ENCODE peak calls at places on chromosomes 13 and 19, in five cellular contexts. I, O, R, X and W are unnamed samples.

GRCh38 chr19:39310558-39311311 is 9.9 kb downstream of the LRFN1 start:
- DNase-seq in I (no peak), O (no peak), R (no peak), X (peak; percentile 7), W (peak; percentile 10)

GRCh38 chr13:41502676-41503075 is 45.3 kb downstream of the RGCC start:
- DNase-seq in O (no peak), I (no peak), X (no peak), R (no peak), W (no peak)

GRCh38 chr13:114282143-114282685 is 813 bp downstream of the UPF3A start:
- DNase-seq in O (peak; percentile 60), R (peak; percentile 35), X (no peak), I (no peak), W (peak; percentile 79)

GRCh38 chr19:50490991-50491472 is 14.4 kb upstream of the GARIN5A start:
- DNase-seq in O (no peak), X (no peak), I (peak; percentile 16), R (no peak), W (no peak)

GRCh38 chr13:51397262-51397933 is 55.4 kb downstream of the INTS6 start:
- DNase-seq in O (no peak), R (peak; percentile 17), I (peak; percentile 94), X (peak; percentile 96), W (peak; percentile 78)

GRCh38 chr19:44401108-44401786 is at the start of gene ZNF285:
- DNase-seq in I (peak; percentile 97), R (peak; percentile 87), O (peak; percentile 89), X (peak; percentile 97), W (peak; percentile 97)

GRCh38 chr19:5447700-5448311 is 7.4 kb upstream of the ZNRF4 start:
- DNase-seq in X (no peak), O (peak; percentile 8), I (peak; percentile 34), R (no peak), W (no peak)

GRCh38 chr19:29671393-29672076 is 6.3 kb downstream of the PLEKHF1 start:
- DNase-seq in R (peak; percentile 50), X (no peak), O (peak; percentile 76), I (no peak), W (peak; percentile 77)

GRCh38 chr13:26853272-26853818 is 92.8 kb upstream of the GPR12 start:
- DNase-seq in O (no peak), X (peak; percentile 1), R (no peak), I (no peak), W (no peak)

GRCh38 chr19:15331419-15332310 is 674 bp downstream of the BRD4 start:
- DNase-seq in I (peak; percentile 39), X (peak; percentile 65), O (no peak), R (peak; percentile 54), W (peak; percentile 61)

GRCh38 chr19:30360378-30361106 is 11.6 kb upstream of the ZNF536 start:
- DNase-seq in I (peak; percentile 21), R (no peak), O (no peak), X (no peak), W (no peak)

GRCh38 chr13:99572131-99572530 is 70.9 kb downstream of the TM9SF2 start:
- DNase-seq in I (peak; percentile 93), O (no peak), X (no peak), R (no peak), W (peak; percentile 32)

GRCh38 chr19:54207908-54208783 is 7.5 kb downstream of the RPS9 start:
- DNase-seq in I (peak; percentile 58), O (peak; percentile 43), X (peak; percentile 100), R (peak; percentile 86), W (peak; percentile 94)

GRCh38 chr13:102400619-102401125 is 1.2 kb downstream of the FGF14 start:
- DNase-seq in X (peak; percentile 8), R (peak; percentile 35), I (no peak), O (peak; percentile 23), W (no peak)

GRCh38 chr19:1411255-1412191 is 4.1 kb downstream of the DAZAP1 start:
- DNase-seq in O (no peak), X (peak; percentile 40), I (peak; percentile 74), R (peak; percentile 64), W (peak; percentile 78)

GRCh38 chr19:30646806-30647205 is 274.6 kb downstream of the ZNF536 start:
- DNase-seq in R (no peak), X (no peak), O (no peak), I (no peak), W (no peak)

GRCh38 chr13:61276401-61276800 is 139.2 kb downstream of the PCDH20 start:
- DNase-seq in O (no peak), X (no peak), I (no peak), R (no peak), W (no peak)

GRCh38 chr13:73417012-73417615 is 358.3 kb downstream of the KLF5 start:
- DNase-seq in I (peak; percentile 4), X (peak; percentile 14), R (peak; percentile 43), O (no peak), W (peak; percentile 19)

GRCh38 chr19:44530777-44531176 is 1.3 kb upstream of the CEACAM20 start:
- DNase-seq in O (peak; percentile 27), X (no peak), I (peak; percentile 11), R (no peak), W (peak; percentile 48)

GRCh38 chr19:29672933-29673336 is 7.7 kb downstream of the PLEKHF1 start:
- DNase-seq in O (no peak), I (no peak), R (no peak), X (no peak), W (no peak)

GRCh38 chr19:1045247-1045603 is 5.3 kb downstream of the ABCA7 start:
- DNase-seq in R (no peak), O (peak; percentile 13), I (no peak), X (peak; percentile 55), W (no peak)

GRCh38 chr19:55077106-55077505 is 1.4 kb downstream of the EPS8L1 start:
- DNase-seq in O (no peak), I (peak; percentile 24), X (no peak), R (no peak), W (no peak)

GRCh38 chr13:105778196-105778595 is 757.3 kb downstream of the EFNB2 start:
- DNase-seq in X (no peak), O (peak; percentile 59), I (no peak), R (no peak), W (peak; percentile 41)

GRCh38 chr13:27869436-27870090 is 50.2 kb upstream of the PDX1 start:
- DNase-seq in I (no peak), R (no peak), O (no peak), X (no peak), W (no peak)
- TF ChIP-seq CTCF in I (no peak), R (no peak), O (no peak), X (no peak), W (no peak)

GRCh38 chr19:19540707-19541515 is 2.8 kb downstream of the CILP2 start:
- DNase-seq in R (peak; percentile 28), O (peak; percentile 62), X (no peak), I (no peak), W (peak; percentile 37)
- H3K4me3 ChIP-seq in R (no peak overlapping the region), O (peak overlapping the region; percentile 16), X (peak overlapping the region; percentile 34), I (peak overlapping the region; percentile 26), W (no peak overlapping the region)

GRCh38 chr19:36054733-36055686 is at the start of gene WDR62:
- DNase-seq in I (peak; percentile 88), X (peak; percentile 93), R (peak; percentile 93), O (no peak), W (no peak)
- TF ChIP-seq CTCF in I (no peak), X (no peak), R (no peak), O (no peak), W (no peak)

GRCh38 chr13:59782696-59783095 is 381.0 kb downstream of the DIAPH3 start:
- DNase-seq in R (no peak), I (no peak), O (no peak), X (no peak), W (peak; percentile 13)

GRCh38 chr13:59780058-59780457 is 383.7 kb downstream of the DIAPH3 start:
- DNase-seq in X (no peak), R (no peak), O (peak; percentile 64), I (no peak), W (peak; percentile 24)

GRCh38 chr13:59774511-59774911 is 389.2 kb downstream of the DIAPH3 start:
- DNase-seq in I (peak; percentile 88), O (peak; percentile 70), X (peak; percentile 57), R (no peak), W (peak; percentile 63)

GRCh38 chr13:59771272-59771671 is 392.5 kb downstream of the DIAPH3 start:
- DNase-seq in I (peak; percentile 48), O (no peak), X (peak; percentile 41), R (no peak), W (peak; percentile 57)

GRCh38 chr13:59776924-59777690 is 386.6 kb downstream of the DIAPH3 start:
- DNase-seq in O (peak; percentile 92), I (peak; percentile 84), X (peak; percentile 54), R (no peak), W (peak; percentile 81)
- H3K4me3 ChIP-seq in O (no peak overlapping the region), I (no peak overlapping the region), X (no peak overlapping the region), R (no peak overlapping the region), W (no peak overlapping the region)

DNA sequence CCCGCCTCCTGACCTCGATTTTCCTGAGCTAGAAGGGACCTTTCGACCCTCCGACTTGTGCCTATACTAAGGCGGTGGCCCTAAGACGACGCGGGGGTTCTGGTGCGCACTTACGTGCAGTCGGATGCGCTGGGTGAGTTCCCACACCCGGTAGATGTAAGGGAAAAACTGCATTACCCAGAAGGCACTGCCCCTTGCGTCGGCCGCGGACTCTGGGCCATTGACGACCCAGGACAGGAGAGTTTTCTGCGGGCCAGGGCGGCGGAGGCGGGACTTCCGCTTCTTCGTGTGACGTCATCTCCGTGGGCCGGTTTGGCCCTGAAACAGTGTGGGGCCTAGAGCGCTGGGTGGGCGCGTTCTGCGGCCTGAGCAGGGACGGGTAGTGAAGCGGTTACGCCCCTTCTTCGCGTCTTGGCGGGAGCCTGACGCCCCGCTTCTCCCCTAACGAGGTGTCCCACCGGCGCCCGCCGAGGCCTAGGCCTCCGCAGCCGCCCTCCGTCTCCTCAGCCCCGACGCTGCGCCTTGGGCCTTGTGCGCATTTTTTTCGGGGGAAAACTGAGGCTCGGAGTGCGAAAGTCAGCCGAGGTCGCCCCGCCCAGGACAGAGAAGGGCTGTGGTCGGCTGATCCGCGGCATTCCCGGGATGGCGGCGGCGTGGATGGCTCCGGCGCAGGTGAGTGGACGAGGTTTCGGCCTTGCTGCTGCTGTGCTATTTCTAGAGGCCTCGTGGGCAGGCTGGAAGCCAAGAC is at the start of gene ZNF460:
- DNase-seq in O (peak; percentile 87), I (peak; percentile 98), X (peak; percentile 98), R (peak; percentile 97), W (peak; percentile 98)
- TF ChIP-seq CTCF in O (no peak), I (no peak), X (no peak), R (no peak), W (no peak)

GRCh38 chr19:17266589-17266974 is 661 bp upstream of the BABAM1 start:
- DNase-seq in I (no peak), O (no peak), R (no peak), X (no peak), W (no peak)
- H3K4me3 ChIP-seq in I (no peak overlapping the region), O (no peak overlapping the region), R (no peak overlapping the region), X (no peak overlapping the region), W (no peak overlapping the region)

GRCh38 chr13:112981361-112981905 is 12.4 kb downstream of the MCF2L start:
- DNase-seq in X (no peak), R (no peak), I (no peak), O (no peak), W (no peak)

GRCh38 chr13:112982281-112983041 is 13.4 kb downstream of the MCF2L start:
- DNase-seq in O (no peak), X (no peak), R (no peak), I (no peak), W (no peak)

GRCh38 chr13:112979406-112979902 is 10.4 kb downstream of the MCF2L start:
- DNase-seq in I (no peak), X (no peak), O (no peak), R (no peak), W (no peak)

GRCh38 chr13:112978561-112979405 is 9.8 kb downstream of the MCF2L start:
- DNase-seq in I (no peak), O (no peak), R (no peak), X (no peak), W (no peak)

GRCh38 chr13:112980441-112980840 is 11.4 kb downstream of the MCF2L start:
- DNase-seq in O (no peak), R (no peak), I (no peak), X (no peak), W (no peak)
- TF ChIP-seq CTCF in O (no peak), R (no peak), I (no peak), X (no peak), W (no peak)